ENCODE peak calls at places on chromosomes 6 and 20, in nine cellular contexts. Z is fibroblast of lung, I is body of pancreas, T is spleen, N is stomach, Y is psoas muscle, E is K562, G is ovary, O is ascending aorta. V is an unnamed sample.

GRCh38 chr20:53949319-53949839 is 121.0 kb downstream of the BCAS1 start:
- DNase-seq in Z (peak; percentile 99), I (peak; percentile 19), T (peak; percentile 90), N (peak; percentile 51), Y (peak; percentile 48), E (no peak), G (no peak), O (peak; percentile 80), V (no peak)

GRCh38 chr20:62069741-62070216 is 4.1 kb upstream of the TAF4 start:
- DNase-seq in Z (peak; percentile 79), I (peak; percentile 39), T (peak; percentile 34), N (no peak), Y (no peak), E (peak; percentile 6), G (no peak), O (no peak), V (no peak)

GRCh38 chr6:129929433-129929832 is 68.3 kb upstream of the TMEM244 start:
- DNase-seq in Z (peak; percentile 90), I (no peak), T (no peak), N (no peak), Y (no peak), E (no peak), G (no peak), O (no peak), V (no peak)

GRCh38 chr6:45843848-45844521 is 171.7 kb downstream of the CLIC5 start:
- DNase-seq in Z (peak; percentile 79), I (no peak), T (no peak), N (no peak), Y (no peak), E (no peak), G (no peak), O (no peak), V (peak; percentile 9)

GRCh38 chr20:37231970-37232620 is 29.5 kb downstream of the GHRH start:
- DNase-seq in Z (peak; percentile 35), I (no peak), T (no peak), N (no peak), Y (no peak), E (no peak), G (no peak), O (no peak), V (no peak)

GRCh38 chr6:16776394-16777017 is 15.2 kb upstream of the ATXN1 start:
- DNase-seq in Z (no peak), I (peak; percentile 24), T (no peak), N (no peak), Y (no peak), E (no peak), G (no peak), O (no peak), V (peak; percentile 8)

GRCh38 chr20:45958593-45958992 is 13.4 kb downstream of the ZNF335 start:
- DNase-seq in Z (no peak), I (no peak), T (peak; percentile 8), N (no peak), Y (no peak), E (no peak), G (no peak), O (peak; percentile 38), V (no peak)

GRCh38 chr6:40328376-40328987 is 258.7 kb downstream of the LRFN2 start:
- DNase-seq in Z (no peak), I (peak; percentile 82), T (no peak), N (peak; percentile 78), Y (no peak), E (peak; percentile 51), G (no peak), O (no peak), V (peak; percentile 71)

GRCh38 chr6:121549741-121550140 is 114.3 kb downstream of the GJA1 start:
- DNase-seq in Z (peak; percentile 90), I (no peak), T (no peak), N (no peak), Y (no peak), E (no peak), G (no peak), O (no peak), V (no peak)

GRCh38 chr6:137309078-137309762 is 90.0 kb upstream of the IFNGR1 start:
- DNase-seq in Z (peak; percentile 78), I (peak; percentile 91), T (peak; percentile 82), N (peak; percentile 86), Y (peak; percentile 37), E (no peak), G (peak; percentile 25), O (peak; percentile 72), V (peak; percentile 71)

GRCh38 chr6:51868591-51869355 is 218.6 kb downstream of the PKHD1 start:
- DNase-seq in Z (no peak), I (no peak), T (no peak), N (peak; percentile 70), Y (no peak), E (no peak), G (no peak), O (no peak), V (no peak)

GRCh38 chr20:5719861-5720401 is 30.3 kb upstream of the SHLD1 start:
- DNase-seq in Z (peak; percentile 50), I (no peak), T (no peak), N (no peak), Y (no peak), E (peak; percentile 71), G (no peak), O (no peak), V (peak; percentile 9)

GRCh38 chr6:118660218-118660569 is 8.8 kb upstream of the CEP85L start:
- DNase-seq in Z (no peak), I (peak; percentile 23), T (no peak), N (no peak), Y (no peak), E (peak; percentile 80), G (no peak), O (no peak), V (no peak)

GRCh38 chr6:114288696-114289095 is 54.1 kb downstream of the HS3ST5 start:
- DNase-seq in Z (no peak), I (no peak), T (no peak), N (no peak), Y (no peak), E (no peak), G (no peak), O (no peak), V (no peak)

GRCh38 chr6:31336872-31337496 is 20.0 kb downstream of the HLA-B start:
- DNase-seq in Z (peak; percentile 33), I (no peak), T (no peak), N (no peak), Y (no peak), E (no peak), G (no peak), O (no peak), V (no peak)
- H3K9me3 ChIP-seq in Z (no peaks in the 10 kb centered on the region), I (no peaks in the 10 kb centered on the region), T (peaks cover 66% of the 10 kb centered on the region), N (peaks cover 18% of the 10 kb centered on the region), Y (no peaks in the 10 kb centered on the region), E (peaks cover 2% of the 10 kb centered on the region), G (peaks cover 2% of the 10 kb centered on the region), O (peaks cover 15% of the 10 kb centered on the region), V (no peaks in the 10 kb centered on the region)

GRCh38 chr6:11221623-11222384 is 10.7 kb downstream of the NEDD9 start:
- DNase-seq in Z (no peak), I (no peak), T (no peak), N (no peak), Y (no peak), E (no peak), G (no peak), O (no peak), V (no peak)

GRCh38 chr6:11224252-11224965 is 8.1 kb downstream of the NEDD9 start:
- DNase-seq in Z (peak; percentile 83), I (no peak), T (no peak), N (no peak), Y (no peak), E (no peak), G (no peak), O (no peak), V (no peak)

GRCh38 chr6:11222385-11223277 is 9.8 kb downstream of the NEDD9 start:
- DNase-seq in Z (no peak), I (no peak), T (no peak), N (no peak), Y (no peak), E (no peak), G (no peak), O (no peak), V (no peak)

GRCh38 chr6:11224966-11225463 is 7.5 kb downstream of the NEDD9 start:
- DNase-seq in Z (no peak), I (no peak), T (no peak), N (no peak), Y (no peak), E (no peak), G (no peak), O (no peak), V (no peak)

GRCh38 chr6:11223296-11223695 is 9.2 kb downstream of the NEDD9 start:
- DNase-seq in Z (no peak), I (no peak), T (no peak), N (no peak), Y (no peak), E (no peak), G (no peak), O (no peak), V (no peak)
- H3K4me1 ChIP-seq in Z (peaks cover 10% of the 10 kb centered on the region), I (peaks cover 38% of the 10 kb centered on the region), T (peaks cover 100% of the 10 kb centered on the region), N (peaks cover 91% of the 10 kb centered on the region), Y (no peaks in the 10 kb centered on the region), E (no peaks in the 10 kb centered on the region), G (peaks cover 4% of the 10 kb centered on the region), O (peaks cover 67% of the 10 kb centered on the region), V (peaks cover 54% of the 10 kb centered on the region)

GRCh38 chr6:19333936-19334335 is 503.2 kb upstream of the ID4 start:
- DNase-seq in Z (peak; percentile 80), I (no peak), T (no peak), N (no peak), Y (no peak), E (no peak), G (no peak), O (no peak), V (no peak)
- TF ChIP-seq CTCF in Z (no peak), I (no peak), T (no peak), N (no peak), Y (no peak), E (no peak), G (no peak), O (no peak), V (no peak)

GRCh38 chr6:38533064-38533463 is 106.7 kb downstream of the BTBD9 start:
- DNase-seq in Z (no peak), I (no peak), T (no peak), N (no peak), Y (no peak), E (no peak), G (no peak), O (no peak), V (no peak)

GRCh38 chr6:38527371-38527770 is 112.4 kb downstream of the BTBD9 start:
- DNase-seq in Z (no peak), I (no peak), T (no peak), N (no peak), Y (no peak), E (no peak), G (no peak), O (no peak), V (no peak)

GRCh38 chr6:38528196-38528965 is 111.3 kb downstream of the BTBD9 start:
- DNase-seq in Z (peak; percentile 84), I (no peak), T (no peak), N (no peak), Y (no peak), E (no peak), G (no peak), O (no peak), V (no peak)

GRCh38 chr6:38525888-38526287 is 113.8 kb downstream of the BTBD9 start:
- DNase-seq in Z (no peak), I (no peak), T (no peak), N (no peak), Y (no peak), E (no peak), G (no peak), O (no peak), V (no peak)

DNA sequence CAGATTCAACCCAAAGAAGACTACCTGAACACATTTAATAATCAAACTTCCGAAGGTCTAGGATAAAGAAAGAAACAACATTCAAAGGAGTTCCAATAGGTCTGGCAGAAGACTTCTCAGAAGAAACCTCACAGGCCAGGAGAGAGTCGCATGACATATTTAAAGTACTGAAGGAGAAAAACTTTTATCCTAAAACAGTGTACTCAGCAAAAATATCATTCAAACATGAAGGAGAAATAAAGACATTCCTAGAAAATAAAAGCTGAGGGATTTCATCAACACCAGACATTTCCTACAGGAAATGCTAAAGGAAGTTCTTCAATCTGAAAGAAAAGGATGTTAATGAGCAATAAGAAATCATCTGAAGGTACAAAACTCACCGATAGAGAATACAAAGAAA is 108.6 kb downstream of the BTBD9 start:
- DNase-seq in Z (no peak), I (no peak), T (no peak), N (no peak), Y (no peak), E (no peak), G (no peak), O (no peak), V (no peak)
- H3K9me3 ChIP-seq in Z (no peaks in the 10 kb centered on the region), I (no peaks in the 10 kb centered on the region), T (peaks cover 12% of the 10 kb centered on the region), N (peaks cover 5% of the 10 kb centered on the region), Y (no peaks in the 10 kb centered on the region), E (no peaks in the 10 kb centered on the region), G (no peaks in the 10 kb centered on the region), O (no peaks in the 10 kb centered on the region), V (no peaks in the 10 kb centered on the region)